ENCODE peak calls at places on chromosome 21, in seven cellular contexts. H is anterior cingulate cortex, P is non-pigmented ciliary epithelial cell, N is type B pancreatic cell, K is tibial nerve, M is SJSA1, C is M059J. Q is an unnamed sample.

GRCh38 chr21:45357436-45358260 is 47.3 kb upstream of the COL18A1 start:
- DNase-seq in M (no peak), H (no peak), P (no peak), C (no peak), N (no peak), K (no peak), Q (no peak)

GRCh38 chr21:42421018-42421793 is 17.5 kb downstream of the UBASH3A start:
- DNase-seq in C (no peak), K (no peak), N (no peak), M (no peak), P (no peak), H (no peak), Q (no peak)

GRCh38 chr21:42671778-42672593 is 18.6 kb downstream of the PDE9A start:
- DNase-seq in M (peak), C (peak), K (no peak), P (no peak), N (no peak), H (no peak), Q (no peak)

GRCh38 chr21:40844935-40845334 is 2.0 kb downstream of the DSCAM start:
- DNase-seq in P (no peak), K (no peak), N (no peak), M (no peak), H (no peak), C (no peak), Q (no peak)

GRCh38 chr21:46024983-46025860 is 43.7 kb downstream of the COL6A1 start:
- DNase-seq in K (no peak), P (peak), M (no peak), C (peak), N (no peak), H (no peak), Q (no peak)

GRCh38 chr21:38815060-38815405 is 9.3 kb downstream of the ETS2 start:
- DNase-seq in P (no peak), H (no peak), N (no peak), C (peak), K (no peak), M (peak), Q (no peak)

GRCh38 chr21:39556176-39556575 is 56.6 kb upstream of the B3GALT5 start:
- DNase-seq in P (no peak), N (no peak), K (no peak), M (no peak), C (peak), H (no peak), Q (no peak)

GRCh38 chr21:33572350-33572749 is 16.1 kb downstream of the DONSON start:
- DNase-seq in N (no peak), K (no peak), C (no peak), M (no peak), P (no peak), H (no peak), Q (no peak)

GRCh38 chr21:40255665-40256064 is 388.4 kb downstream of the PCP4 start:
- DNase-seq in C (no peak), M (no peak), P (no peak), N (no peak), H (no peak), K (no peak), Q (no peak)

GRCh38 chr21:46089285-46089684 is 8.6 kb upstream of the COL6A2 start:
- DNase-seq in K (no peak), M (no peak), C (no peak), P (no peak), N (no peak), H (no peak), Q (no peak)